ENCODE peak calls at places on chromosomes 13 and 19, in nine cellular contexts. M is progenitor cell of endocrine pancreas, Y is mesendoderm, G is GDM1, K is T-helper 2 cell, X is germinal center, P is Karpas-422, J is Right ventricle myocardium superior, O is psoas muscle. R is an unnamed sample.

GRCh38 chr19:35421362-35421761 is 26.7 kb upstream of the FFAR2 start:
- DNase-seq in M (no peak), Y (no peak), G (no peak), K (no peak), X (no peak), P (no peak), J (no peak), O (no peak), R (no peak)

GRCh38 chr19:38900220-38900629 is 456 bp downstream of the NFKBIB start:
- DNase-seq in M (no peak), Y (no peak), G (no peak), K (no peak), X (no peak), P (no peak), J (no peak), O (no peak), R (no peak)

GRCh38 chr13:104011505-104012270 is 945.5 kb upstream of the SLC10A2 start:
- DNase-seq in M (no peak), Y (peak), G (no peak), K (no peak), X (no peak), P (no peak), J (no peak), O (no peak), R (no peak)

GRCh38 chr13:113666324-113666660 is 727 bp upstream of the GRK1 start:
- DNase-seq in M (no peak), Y (no peak), G (no peak), K (no peak), X (no peak), P (no peak), J (peak), O (no peak), R (no peak)

GRCh38 chr13:80297094-80297493 is 43.8 kb downstream of the SPRY2 start:
- DNase-seq in M (no peak), Y (peak), G (no peak), K (no peak), X (no peak), P (no peak), J (no peak), O (no peak), R (no peak)

GRCh38 chr13:39777527-39778061 is 122.1 kb downstream of the COG6 start:
- DNase-seq in M (no peak), Y (peak), G (peak), K (no peak), X (peak), P (peak), J (no peak), O (no peak), R (no peak)

GRCh38 chr13:109642358-109642757 is 144.0 kb downstream of the IRS2 start:
- DNase-seq in M (no peak), Y (no peak), G (no peak), K (no peak), X (no peak), P (no peak), J (no peak), O (no peak), R (no peak)

GRCh38 chr19:3575260-3575741 is 2.6 kb downstream of the HMG20B start:
- DNase-seq in M (no peak), Y (peak), G (no peak), K (no peak), X (no peak), P (peak), J (no peak), O (no peak), R (no peak)

GRCh38 chr19:722553-723101 is 13.9 kb downstream of the PALM start:
- DNase-seq in M (no peak), Y (no peak), G (no peak), K (no peak), X (peak), P (peak), J (peak), O (peak), R (no peak)

GRCh38 chr19:13208964-13209796 is 59.0 kb downstream of the IER2 start:
- DNase-seq in M (no peak), Y (no peak), G (no peak), K (no peak), X (peak), P (peak), J (no peak), O (no peak), R (no peak)

GRCh38 chr19:901216-902092 is 8.2 kb downstream of the RNU6-9 start:
- DNase-seq in M (no peak), Y (no peak), G (no peak), K (no peak), X (no peak), P (no peak), J (no peak), O (peak), R (no peak)

GRCh38 chr13:110907301-110907700 is 7.6 kb downstream of the ANKRD10 start:
- DNase-seq in M (no peak), Y (no peak), G (no peak), K (no peak), X (no peak), P (no peak), J (no peak), O (no peak), R (no peak)

R was measured in neural crest cell.